ENCODE peak calls at places on chromosomes 6 and 20, in seven cellular contexts. X is NCI-H460; I is T follicular helper cell; K is GM12865; T is effector CD4-positive, alpha-beta T cell; A is fibroblast of pulmonary artery; Z is renal cortical epithelial cell. V is an unnamed sample.

GRCh38 chr6:17962436-17963031 is 24.9 kb downstream of the KIF13A start:
- DNase-seq in X (no peak), I (no peak), K (no peak), T (no peak), A (peak), Z (peak), V (no peak)

GRCh38 chr20:63322146-63322922 is 29.3 kb downstream of the COL20A1 start:
- DNase-seq in X (no peak), I (no peak), K (no peak), T (no peak), A (no peak), Z (no peak), V (no peak)

GRCh38 chr6:123027392-123027791 is 31.4 kb downstream of the CLVS2 start:
- DNase-seq in X (no peak), I (no peak), K (no peak), T (no peak), A (no peak), Z (no peak), V (no peak)

GRCh38 chr6:114471450-114471849 is 128.6 kb upstream of the HS3ST5 start:
- DNase-seq in X (no peak), I (no peak), K (no peak), T (no peak), A (no peak), Z (no peak), V (no peak)

GRCh38 chr6:19662911-19663310 is 174.3 kb upstream of the ID4 start:
- DNase-seq in X (peak), I (no peak), K (no peak), T (no peak), A (no peak), Z (no peak), V (no peak)

GRCh38 chr6:68967549-68968300 is 332.6 kb downstream of the ADGRB3 start:
- DNase-seq in X (peak), I (peak), K (peak), T (peak), A (peak), Z (peak), V (peak)

GRCh38 chr6:83914953-83915352 is 55.5 kb downstream of the CYB5R4 start:
- DNase-seq in X (no peak), I (no peak), K (no peak), T (no peak), A (peak), Z (no peak), V (no peak)

GRCh38 chr6:34887753-34888440 is at the start of gene TAF11:
- DNase-seq in X (peak), I (peak), K (peak), T (peak), A (peak), Z (peak), V (peak)

GRCh38 chr6:74054190-74054589 is 358.2 kb downstream of the CD109 start:
- DNase-seq in X (no peak), I (no peak), K (no peak), T (no peak), A (no peak), Z (no peak), V (no peak)

GRCh38 chr6:110067837-110068591 is 89.9 kb downstream of the GPR6 start:
- DNase-seq in X (no peak), I (no peak), K (no peak), T (no peak), A (peak), Z (no peak), V (no peak)

GRCh38 chr20:1086273-1087213 is 31.9 kb upstream of the PSMF1 start:
- DNase-seq in X (no peak), I (no peak), K (no peak), T (no peak), A (no peak), Z (no peak), V (no peak)

GRCh38 chr20:6298049-6298448 is 175.2 kb upstream of the FERMT1 start:
- DNase-seq in X (no peak), I (no peak), K (no peak), T (no peak), A (no peak), Z (no peak), V (no peak)

GRCh38 chr6:16168858-16169257 is 40.0 kb downstream of the MYLIP start:
- DNase-seq in X (no peak), I (no peak), K (peak), T (no peak), A (peak), Z (peak), V (peak)

GRCh38 chr20:58010186-58010585 is 218.3 kb downstream of the ANKRD60 start:
- DNase-seq in X (no peak), I (no peak), K (no peak), T (no peak), A (no peak), Z (no peak), V (no peak)

GRCh38 chr6:89411269-89412070 is 603 bp downstream of the RRAGD start:
- DNase-seq in X (no peak), I (no peak), K (peak), T (no peak), A (no peak), Z (no peak), V (no peak)

GRCh38 chr6:40573221-40573620 is 13.9 kb downstream of the LRFN2 start:
- DNase-seq in X (no peak), I (no peak), K (peak), T (no peak), A (no peak), Z (no peak), V (no peak)

GRCh38 chr20:63289311-63290135 is 3.5 kb upstream of the COL20A1 start:
- DNase-seq in X (no peak), I (no peak), K (no peak), T (no peak), A (no peak), Z (no peak), V (no peak)

GRCh38 chr6:64932486-64932885 is 774.5 kb downstream of the EYS start:
- DNase-seq in X (no peak), I (no peak), K (no peak), T (no peak), A (peak), Z (peak), V (peak)

GRCh38 chr6:165685302-165685701 is 22.3 kb upstream of the PDE10A start:
- DNase-seq in X (no peak), I (no peak), K (no peak), T (no peak), A (no peak), Z (no peak), V (no peak)

GRCh38 chr6:117783280-117783679 is 108.0 kb downstream of the NUS1 start:
- DNase-seq in X (no peak), I (no peak), K (no peak), T (no peak), A (no peak), Z (no peak), V (no peak)

GRCh38 chr6:129105035-129105434 is 222.1 kb downstream of the LAMA2 start:
- DNase-seq in X (no peak), I (no peak), K (no peak), T (no peak), A (peak), Z (no peak), V (no peak)

GRCh38 chr20:10519361-10520048 is 84.4 kb downstream of the SLX4IP start:
- DNase-seq in X (no peak), I (no peak), K (peak), T (no peak), A (peak), Z (no peak), V (peak)

GRCh38 chr20:36167826-36168634 is 13.5 kb downstream of the EPB41L1 start:
- DNase-seq in X (peak), I (no peak), K (no peak), T (no peak), A (peak), Z (peak), V (peak)

GRCh38 chr6:3693879-3694278 is 57.6 kb downstream of the PXDC1 start:
- DNase-seq in X (no peak), I (no peak), K (no peak), T (no peak), A (no peak), Z (no peak), V (no peak)

GRCh38 chr6:55009114-55009513 is 162.5 kb downstream of the FAM83B start:
- DNase-seq in X (no peak), I (no peak), K (no peak), T (no peak), A (no peak), Z (no peak), V (no peak)

GRCh38 chr6:134041093-134041492 is 11.3 kb downstream of the SLC2A12 start:
- DNase-seq in X (peak), I (no peak), K (no peak), T (no peak), A (peak), Z (peak), V (peak)

V was measured in bronchial epithelial cell.